ENCODE peak calls at places on chromosome 7, in five cellular contexts. E is CMK; H is activated T-helper 1 cell treated with anti-CD3 and anti-CD28 coated beads, Interleukin-2, amount 50 U/mL, for 16 hours; Q is A549; Z is Daoy. F is an unnamed sample.

GRCh38 chr7:148485618-148486017 is 104.9 kb upstream of the C7orf33 start:
- DNase-seq in E (no peak), H (no peak), Q (no peak), Z (no peak), F (no peak)

GRCh38 chr7:127713758-127714157 is 61.8 kb downstream of the SND1 start:
- DNase-seq in E (no peak), H (no peak), Q (no peak), Z (no peak), F (no peak)

GRCh38 chr7:128236924-128237586 is 4.0 kb upstream of the LEP start:
- DNase-seq in E (peak), H (no peak), Q (peak), Z (peak), F (peak)

GRCh38 chr7:80999180-80999579 is 80.3 kb upstream of the SEMA3C start:
- DNase-seq in E (no peak), H (no peak), Q (no peak), Z (no peak), F (no peak)

GRCh38 chr7:123557016-123557630 is 495 bp downstream of the NDUFA5 start:
- DNase-seq in E (no peak), H (no peak), Q (no peak), Z (no peak), F (peak)

GRCh38 chr7:30005511-30005910 is 15.9 kb upstream of the SCRN1 start:
- DNase-seq in E (no peak), H (no peak), Q (no peak), Z (no peak), F (no peak)

GRCh38 chr7:70952311-70952710 is 179.6 kb upstream of the GALNT17 start:
- DNase-seq in E (no peak), H (no peak), Q (no peak), Z (no peak), F (no peak)

GRCh38 chr7:69814421-69814962 is 216.2 kb downstream of the AUTS2 start:
- DNase-seq in E (no peak), H (no peak), Q (no peak), Z (no peak), F (peak)

GRCh38 chr7:151080522-151081169 is at the start of gene FASTK:
- DNase-seq in E (no peak), H (peak), Q (peak), Z (peak), F (peak)

GRCh38 chr7:77428777-77429231 is 12.7 kb upstream of the GSAP start:
- DNase-seq in E (no peak), H (no peak), Q (no peak), Z (no peak), F (no peak)

GRCh38 chr7:70595741-70596574 is 536.0 kb upstream of the GALNT17 start:
- DNase-seq in E (no peak), H (no peak), Q (no peak), Z (peak), F (no peak)

GRCh38 chr7:111370002-111370401 is 192.3 kb downstream of the IMMP2L start:
- DNase-seq in E (no peak), H (no peak), Q (no peak), Z (no peak), F (no peak)

GRCh38 chr7:107975394-107976013 is 27.5 kb downstream of the LAMB1 start:
- DNase-seq in E (no peak), H (no peak), Q (no peak), Z (no peak), F (no peak)

GRCh38 chr7:101420436-101420835 is 57.8 kb downstream of the COL26A1 start:
- DNase-seq in E (peak), H (no peak), Q (peak), Z (peak), F (no peak)

GRCh38 chr7:154592392-154592791 is 410.5 kb downstream of the PAXIP1 start:
- DNase-seq in E (no peak), H (no peak), Q (no peak), Z (peak), F (no peak)

GRCh38 chr7:16046045-16046444 is 359.6 kb upstream of the MEOX2 start:
- DNase-seq in E (no peak), H (no peak), Q (no peak), Z (no peak), F (peak)

GRCh38 chr7:80498481-80499349 is 13.1 kb downstream of the GNAT3 start:
- DNase-seq in E (no peak), H (no peak), Q (no peak), Z (no peak), F (no peak)

GRCh38 chr7:1749351-1749863 is 79.3 kb downstream of the ELFN1 start:
- DNase-seq in E (no peak), H (no peak), Q (no peak), Z (no peak), F (no peak)

GRCh38 chr7:90763108-90763507 is 167.0 kb downstream of the CDK14 start:
- DNase-seq in E (no peak), H (no peak), Q (no peak), Z (no peak), F (no peak)

GRCh38 chr7:151081170-151082101 is 827 bp upstream of the FASTK start:
- DNase-seq in E (no peak), H (no peak), Q (peak), Z (peak), F (no peak)

GRCh38 chr7:134774076-134774475 is 5.4 kb upstream of the CALD1 start:
- DNase-seq in E (no peak), H (no peak), Q (no peak), Z (no peak), F (no peak)

GRCh38 chr7:123140561-123140960 is 59.2 kb downstream of the SLC13A1 start:
- DNase-seq in E (no peak), H (no peak), Q (no peak), Z (no peak), F (no peak)

GRCh38 chr7:130160023-130160422 is 45.2 kb downstream of the TMEM209 start:
- DNase-seq in E (no peak), H (no peak), Q (no peak), Z (no peak), F (no peak)

F was measured in AG10803.